ENCODE peak calls at places on chromosome 15, in six cellular contexts. G is A549; L is activated naive CD4-positive, alpha-beta T cell treated with anti-CD3 and anti-CD28 coated beads, Interleukin-2, amount 50 U/mL, for 72 hours; J is lower lobe of right lung; A is GM23338; P is naive thymus-derived CD4-positive, alpha-beta T cell. Q is an unnamed sample.

GRCh38 chr15:34841220-34841841 is 46.0 kb upstream of the ACTC1 start:
- ATAC-seq in G (no peak), L (no peak), J (no peak), A (no peak), P (no peak), Q (no peak)

GRCh38 chr15:69546182-69546581 is 93.6 kb downstream of the RPLP1 start:
- ATAC-seq in G (no peak), L (no peak), J (no peak), A (no peak), P (no peak), Q (no peak)

GRCh38 chr15:56996093-56996492 is 77.6 kb downstream of the TCF12 start:
- ATAC-seq in G (no peak), L (no peak), J (no peak), A (no peak), P (no peak), Q (no peak)

GRCh38 chr15:45112592-45113379 is 1.2 kb downstream of the DUOX2 start:
- ATAC-seq in G (peak), L (peak), J (no peak), A (peak), P (peak), Q (no peak)

GRCh38 chr15:41056810-41057209 is 59.3 kb downstream of the INO80 start:
- ATAC-seq in G (no peak), L (no peak), J (no peak), A (no peak), P (no peak), Q (no peak)

GRCh38 chr15:59399465-59400102 is 26.9 kb upstream of the MYO1E start:
- ATAC-seq in G (no peak), L (no peak), J (peak), A (no peak), P (peak), Q (peak)

GRCh38 chr15:66707310-66708160 is 5.5 kb downstream of the SMAD6 start:
- ATAC-seq in G (peak), L (no peak), J (peak), A (peak), P (no peak), Q (no peak)

GRCh38 chr15:40933520-40933904 is 4.4 kb downstream of the DLL4 start:
- ATAC-seq in G (no peak), L (no peak), J (no peak), A (no peak), P (no peak), Q (no peak)

GRCh38 chr15:66565731-66566130 is at the start of gene LCTL:
- ATAC-seq in G (no peak), L (no peak), J (no peak), A (peak), P (no peak), Q (no peak)

GRCh38 chr15:44489464-44489863 is 47.5 kb upstream of the EIF3J start:
- ATAC-seq in G (peak), L (peak), J (no peak), A (no peak), P (no peak), Q (no peak)

GRCh38 chr15:48638966-48639365 is 6.5 kb downstream of the FBN1 start:
- ATAC-seq in G (no peak), L (no peak), J (no peak), A (no peak), P (no peak), Q (no peak)

GRCh38 chr15:41307679-41308078 is 24.7 kb downstream of the OIP5 start:
- ATAC-seq in G (no peak), L (no peak), J (no peak), A (no peak), P (no peak), Q (no peak)

GRCh38 chr15:57611938-57612337 is 20.2 kb downstream of the MYZAP start:
- ATAC-seq in G (peak), L (no peak), J (peak), A (peak), P (no peak), Q (no peak)

GRCh38 chr15:63587527-63587926 is 9.7 kb upstream of the FBXL22 start:
- ATAC-seq in G (peak), L (no peak), J (peak), A (no peak), P (no peak), Q (no peak)

GRCh38 chr15:80844011-80844732 is 65.0 kb downstream of the CEMIP start:
- ATAC-seq in G (peak), L (no peak), J (no peak), A (no peak), P (no peak), Q (no peak)

GRCh38 chr15:85941186-85941855 is 138.3 kb upstream of the AGBL1 start:
- ATAC-seq in G (no peak), L (no peak), J (peak), A (no peak), P (no peak), Q (no peak)

GRCh38 chr15:37891754-37892368 is 42.6 kb upstream of the TMCO5A start:
- ATAC-seq in G (peak), L (peak), J (peak), A (peak), P (no peak), Q (no peak)

GRCh38 chr15:48279608-48280007 is 51.6 kb upstream of the DUT start:
- ATAC-seq in G (no peak), L (no peak), J (no peak), A (no peak), P (no peak), Q (no peak)

GRCh38 chr15:29570931-29571727 is 251.1 kb downstream of the TJP1 start:
- ATAC-seq in G (peak), L (peak), J (peak), A (peak), P (no peak), Q (no peak)

GRCh38 chr15:72161351-72162132 is 36.0 kb downstream of the GRAMD2A start:
- ATAC-seq in G (no peak), L (no peak), J (peak), A (peak), P (no peak), Q (no peak)

GRCh38 chr15:68618339-68619302 is 39.8 kb downstream of the CORO2B start:
- ATAC-seq in G (no peak), L (no peak), J (no peak), A (no peak), P (no peak), Q (no peak)

GRCh38 chr15:61908241-61908640 is 152.0 kb downstream of the VPS13C start:
- ATAC-seq in G (no peak), L (no peak), J (no peak), A (no peak), P (no peak), Q (no peak)

GRCh38 chr15:36050899-36051298 is 504.9 kb upstream of the DPH6 start:
- ATAC-seq in G (no peak), L (no peak), J (no peak), A (peak), P (no peak), Q (no peak)

GRCh38 chr15:91897585-91898372 is 44.3 kb downstream of the SLCO3A1 start:
- ATAC-seq in G (no peak), L (no peak), J (no peak), A (no peak), P (no peak), Q (no peak)

GRCh38 chr15:90889736-90890456 is 5.6 kb downstream of the FES start:
- ATAC-seq in G (no peak), L (no peak), J (no peak), A (peak), P (no peak), Q (no peak)

GRCh38 chr15:89999676-90000174 is 1.4 kb upstream of the ZNF710 start:
- ATAC-seq in G (no peak), L (no peak), J (peak), A (peak), P (no peak), Q (no peak)

GRCh38 chr15:48375767-48376166 is 44.5 kb downstream of the DUT start:
- ATAC-seq in G (no peak), L (no peak), J (no peak), A (no peak), P (no peak), Q (no peak)